ENCODE peak calls at places on chromosomes 16 and 17, in seven cellular contexts. J is colonic mucosa, C is PC-3, Z is HFFc6, B is astrocyte of the spinal cord, N is WTC11, L is endothelial cell. O is an unnamed sample.
A peak's percentile ranks its signal among the peaks of the same experiment; 100 is the strongest.

GRCh38 chr17:77772461-77772897 is 186.0 kb upstream of the TNRC6C start:
- DNase-seq in J (peak; percentile 65), C (peak; percentile 50), Z (no peak), B (peak; percentile 47), N (peak; percentile 88), L (peak; percentile 84), O (peak; percentile 50)

GRCh38 chr16:4477966-4478365 is 1.8 kb downstream of the HMOX2 start:
- DNase-seq in J (no peak), C (peak; percentile 46), Z (peak; percentile 17), B (peak; percentile 52), N (no peak), L (peak; percentile 56), O (no peak)

GRCh38 chr16:68978303-68978954 is 127.0 kb upstream of the HAS3 start:
- DNase-seq in J (no peak), C (no peak), Z (no peak), B (no peak), N (no peak), L (no peak), O (no peak)

GRCh38 chr16:17083628-17084027 is 387.1 kb downstream of the XYLT1 start:
- DNase-seq in J (no peak), C (no peak), Z (no peak), B (no peak), N (peak; percentile 29), L (no peak), O (no peak)

GRCh38 chr17:15263206-15263579 is 1.9 kb downstream of the PMP22 start:
- DNase-seq in J (peak; percentile 72), C (peak; percentile 64), Z (peak; percentile 80), B (peak; percentile 90), N (peak; percentile 57), L (peak; percentile 55), O (no peak)

GRCh38 chr16:29820730-29821662 is 734 bp downstream of the MVP start:
- DNase-seq in J (peak; percentile 94), C (peak; percentile 27), Z (no peak), B (no peak), N (no peak), L (no peak), O (peak; percentile 56)

GRCh38 chr16:78484509-78485058 is 385.1 kb downstream of the WWOX start:
- DNase-seq in J (no peak), C (no peak), Z (no peak), B (no peak), N (no peak), L (no peak), O (no peak)

GRCh38 chr16:86498661-86499493 is 11.4 kb upstream of the FOXF1 start:
- DNase-seq in J (no peak), C (no peak), Z (no peak), B (no peak), N (no peak), L (no peak), O (no peak)

GRCh38 chr16:89815639-89816348 is 653 bp downstream of the FANCA start:
- DNase-seq in J (no peak), C (peak; percentile 15), Z (no peak), B (no peak), N (no peak), L (peak; percentile 28), O (no peak)

GRCh38 chr17:12665263-12666210 is at the start of gene MYOCD:
- DNase-seq in J (peak; percentile 19), C (no peak), Z (peak; percentile 3), B (peak; percentile 14), N (peak; percentile 82), L (peak; percentile 56), O (peak; percentile 20)

GRCh38 chr16:16867994-16868393 is 489.1 kb downstream of the NPIPA7 start:
- DNase-seq in J (no peak), C (no peak), Z (no peak), B (no peak), N (peak; percentile 34), L (no peak), O (no peak)

GRCh38 chr16:71368958-71369357 is 10.4 kb downstream of the CALB2 start:
- DNase-seq in J (no peak), C (no peak), Z (no peak), B (no peak), N (no peak), L (no peak), O (no peak)

GRCh38 chr17:65547253-65547670 is 14.2 kb downstream of the AXIN2 start:
- DNase-seq in J (peak; percentile 95), C (no peak), Z (no peak), B (peak; percentile 46), N (no peak), L (no peak), O (no peak)

GRCh38 chr17:80929449-80929848 is 62.2 kb upstream of the CHMP6 start:
- DNase-seq in J (no peak), C (no peak), Z (no peak), B (no peak), N (no peak), L (no peak), O (no peak)

GRCh38 chr17:80930335-80931040 is 61.2 kb upstream of the CHMP6 start:
- DNase-seq in J (no peak), C (no peak), Z (no peak), B (no peak), N (no peak), L (no peak), O (no peak)

GRCh38 chr17:80925668-80926067 is 66.0 kb upstream of the CHMP6 start:
- DNase-seq in J (no peak), C (no peak), Z (no peak), B (no peak), N (no peak), L (no peak), O (no peak)

GRCh38 chr17:80926601-80927250 is 64.9 kb upstream of the CHMP6 start:
- DNase-seq in J (no peak), C (no peak), Z (no peak), B (no peak), N (no peak), L (no peak), O (no peak)

DNA sequence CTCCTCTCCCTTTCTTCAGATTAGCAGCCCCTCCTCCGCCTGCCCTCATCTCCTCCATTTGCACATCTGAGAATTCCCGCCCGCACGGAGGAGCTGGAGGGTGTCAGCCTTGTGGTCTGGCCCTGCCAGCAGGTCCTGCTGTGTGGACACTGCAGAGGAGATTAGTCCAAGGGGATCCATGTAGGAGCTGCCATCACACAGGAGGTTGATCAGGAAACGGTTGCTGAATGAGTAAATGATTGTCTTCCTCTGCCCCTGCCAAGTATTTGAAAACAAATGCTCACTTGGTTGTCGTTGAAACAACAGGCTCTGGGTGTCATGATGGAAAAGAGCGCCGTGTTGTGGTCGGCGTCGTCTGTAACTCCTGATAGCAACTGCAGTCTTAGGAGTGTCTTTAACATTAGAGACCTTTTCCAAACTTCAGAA is 63.8 kb upstream of the CHMP6 start:
- DNase-seq in J (no peak), C (no peak), Z (no peak), B (peak; percentile 78), N (no peak), L (peak; percentile 22), O (no peak)
- TF ChIP-seq CTCF in J (no peak), C (no peak), Z (no peak), B (peak; percentile 56), N (no peak), L (no peak), O (no peak)

DNA sequence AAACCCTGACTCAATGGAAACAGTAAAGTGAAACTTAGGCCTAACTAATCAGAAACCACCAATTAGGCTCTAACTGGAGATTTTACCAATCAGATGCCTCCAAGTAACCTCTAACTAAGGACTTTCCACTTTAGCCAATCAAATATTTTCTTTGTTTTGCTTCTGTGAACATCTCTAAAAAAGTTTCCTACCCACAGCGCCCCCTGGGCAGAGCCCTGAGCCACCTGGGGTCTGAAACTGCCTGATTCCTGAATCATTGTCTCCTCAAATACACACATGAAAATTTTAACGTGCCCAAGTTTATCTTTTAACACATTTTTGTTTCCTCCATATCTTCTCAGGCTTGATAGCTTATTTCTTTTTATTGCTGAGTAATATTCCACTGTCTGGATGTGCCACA is 19.0 kb downstream of the ADAD2 start:
- DNase-seq in J (no peak), C (no peak), Z (no peak), B (no peak), N (no peak), L (no peak), O (no peak)
- TF ChIP-seq CTCF in J (no peak), C (peak; percentile 41), Z (peak; percentile 50), B (peak; percentile 5), N (no peak), L (no peak), O (no peak)

DNA sequence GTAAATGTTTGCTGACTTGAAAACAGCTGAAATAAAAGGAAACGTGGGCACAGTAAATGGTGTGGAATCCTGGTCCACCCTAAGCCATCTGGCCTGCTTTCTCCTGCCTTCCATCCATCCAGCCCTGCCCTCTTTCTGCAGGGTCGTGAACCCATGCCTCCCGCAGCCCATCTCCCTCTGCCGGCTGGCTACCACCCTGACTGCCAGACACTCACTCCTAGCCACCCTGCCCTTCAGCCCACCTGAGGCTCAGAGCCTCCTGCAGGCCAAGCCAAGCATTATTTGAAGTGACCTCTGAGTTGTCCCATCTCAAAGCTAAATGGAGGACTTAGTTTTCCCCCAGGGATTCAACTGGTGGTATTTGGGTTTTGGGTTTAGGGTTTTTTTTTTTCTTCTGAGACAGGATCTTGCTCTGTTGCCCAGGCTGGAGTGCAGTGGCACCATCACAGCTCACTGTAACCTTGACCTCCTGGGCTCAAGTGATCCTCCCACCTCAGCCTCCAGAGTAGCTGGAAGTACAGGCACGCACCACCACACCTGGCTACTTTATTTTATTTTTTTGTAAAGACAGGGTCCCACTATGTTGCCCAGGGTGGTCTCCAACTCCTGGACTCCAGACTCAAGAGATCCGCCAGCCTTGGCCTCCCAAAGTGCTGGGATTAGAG is 8.4 kb downstream of the ZDHHC1 start:
- DNase-seq in J (no peak), C (no peak), Z (no peak), B (no peak), N (no peak), L (no peak), O (no peak)
- TF ChIP-seq CTCF in J (no peak), C (no peak), Z (no peak), B (peak; percentile 9), N (no peak), L (no peak), O (no peak)

DNA sequence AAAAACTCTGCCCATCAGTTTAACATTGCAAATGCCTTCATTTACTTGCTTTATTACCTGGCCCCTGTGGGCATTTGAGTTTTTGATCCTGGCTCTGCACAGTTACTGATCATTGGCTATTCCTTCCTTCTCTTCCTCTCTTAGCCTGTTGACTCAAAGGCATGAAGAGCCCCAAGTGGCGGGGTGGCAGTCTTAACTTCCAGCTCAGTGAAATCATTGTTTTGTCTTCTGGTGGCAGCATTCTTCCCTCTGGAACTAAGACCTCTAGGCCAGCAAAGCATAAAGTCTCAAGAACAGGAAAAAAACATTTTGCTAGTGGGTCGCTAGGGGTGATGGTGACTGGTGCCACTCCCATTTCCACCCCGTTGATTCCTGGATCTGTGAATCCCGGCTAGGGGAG is 52.3 kb upstream of the MRTFB start:
- DNase-seq in J (no peak), C (no peak), Z (no peak), B (no peak), N (no peak), L (no peak), O (no peak)
- TF ChIP-seq CTCF in J (no peak), C (no peak), Z (no peak), B (no peak), N (no peak), L (no peak), O (no peak)

DNA sequence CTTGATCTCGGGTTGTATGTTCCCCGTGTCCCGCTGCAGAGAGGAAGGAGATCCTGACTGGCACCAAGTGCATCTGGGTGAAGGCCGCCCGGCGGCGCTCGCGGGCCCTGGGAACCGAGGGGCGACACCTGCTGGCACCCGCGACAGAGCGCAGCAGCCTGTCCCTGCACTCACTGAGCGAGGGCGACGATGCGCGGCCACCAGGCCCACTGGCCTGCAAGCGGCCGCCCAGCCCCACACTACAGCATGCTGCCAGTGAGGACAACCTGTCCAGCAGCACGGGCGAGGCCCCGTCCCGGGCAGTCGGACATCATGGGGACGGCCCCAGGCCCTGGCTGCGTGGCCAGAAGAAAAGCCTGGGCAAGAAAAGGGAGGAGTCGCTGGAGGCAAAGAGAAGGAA is 7.5 kb downstream of the BTBD17 start:
- DNase-seq in J (peak; percentile 58), C (peak; percentile 44), Z (no peak), B (no peak), N (peak; percentile 88), L (peak; percentile 81), O (peak; percentile 23)
- TF ChIP-seq CTCF in J (peak; percentile 58), C (peak; percentile 81), Z (peak; percentile 16), B (no peak), N (peak; percentile 65), L (peak; percentile 66), O (no peak)

O was measured in activated B cell treated with CpG ODN at 0.5 μM for 24 hours.